ENCODE peak calls at places on chromosomes 6 and 20, in nine cellular contexts. T, S, F, J, H, G, B, I and Y are unnamed samples.

GRCh38 chr6:168609026-168609685 is 168.2 kb downstream of the SMOC2 start:
- DNase-seq in T (no peak), S (no peak), F (no peak), J (no peak), H (no peak), G (no peak), B (no peak), I (no peak), Y (no peak)

GRCh38 chr6:5967594-5967993 is 39.1 kb downstream of the NRN1 start:
- DNase-seq in T (no peak), S (no peak), F (no peak), J (no peak), H (no peak), G (peak), B (no peak), I (no peak), Y (no peak)

GRCh38 chr20:32327087-32327681 is 30.9 kb upstream of the ASXL1 start:
- DNase-seq in T (no peak), S (no peak), F (no peak), J (no peak), H (no peak), G (no peak), B (peak), I (no peak), Y (no peak)

GRCh38 chr6:137968901-137969300 is 101.8 kb downstream of the TNFAIP3 start:
- DNase-seq in T (no peak), S (no peak), F (no peak), J (no peak), H (no peak), G (no peak), B (no peak), I (no peak), Y (no peak)

GRCh38 chr20:47230811-47231256 is 125.7 kb downstream of the ZMYND8 start:
- DNase-seq in T (no peak), S (no peak), F (no peak), J (no peak), H (no peak), G (no peak), B (no peak), I (no peak), Y (no peak)

GRCh38 chr20:4925842-4926530 is 75.3 kb downstream of the SLC23A2 start:
- DNase-seq in T (peak), S (peak), F (no peak), J (peak), H (peak), G (peak), B (peak), I (peak), Y (no peak)

GRCh38 chr6:163579880-163580295 is 165.4 kb downstream of the QKI start:
- DNase-seq in T (no peak), S (no peak), F (no peak), J (no peak), H (peak), G (peak), B (peak), I (no peak), Y (no peak)

GRCh38 chr6:156779206-156780116 is 2.3 kb downstream of the ARID1B start:
- DNase-seq in T (peak), S (peak), F (peak), J (peak), H (peak), G (no peak), B (no peak), I (peak), Y (peak)

GRCh38 chr6:159053781-159054398 is 9.1 kb upstream of the TAGAP start:
- DNase-seq in T (no peak), S (no peak), F (no peak), J (no peak), H (no peak), G (no peak), B (no peak), I (no peak), Y (no peak)

GRCh38 chr6:74720923-74721322 is 484.9 kb downstream of the COL12A1 start:
- DNase-seq in T (no peak), S (no peak), F (no peak), J (no peak), H (no peak), G (peak), B (no peak), I (no peak), Y (no peak)

GRCh38 chr6:31163922-31164321 is 5.5 kb downstream of the TCF19 start:
- DNase-seq in T (no peak), S (no peak), F (no peak), J (no peak), H (no peak), G (no peak), B (peak), I (no peak), Y (no peak)

GRCh38 chr20:12977634-12978394 is 31.0 kb upstream of the SPTLC3 start:
- DNase-seq in T (no peak), S (no peak), F (no peak), J (no peak), H (no peak), G (no peak), B (no peak), I (no peak), Y (no peak)

GRCh38 chr20:645318-646106 is 7.5 kb downstream of the SRXN1 start:
- DNase-seq in T (peak), S (peak), F (peak), J (peak), H (peak), G (peak), B (peak), I (peak), Y (peak)

GRCh38 chr6:22766979-22767378 is 197.6 kb downstream of the HDGFL1 start:
- DNase-seq in T (no peak), S (no peak), F (no peak), J (no peak), H (peak), G (peak), B (no peak), I (no peak), Y (no peak)

GRCh38 chr20:16675165-16675564 is 54.7 kb upstream of the SNRPB2 start:
- DNase-seq in T (no peak), S (no peak), F (no peak), J (no peak), H (no peak), G (no peak), B (no peak), I (no peak), Y (no peak)

GRCh38 chr6:35487653-35488516 is 9.0 kb downstream of the TEAD3 start:
- DNase-seq in T (peak), S (peak), F (no peak), J (no peak), H (no peak), G (peak), B (peak), I (peak), Y (no peak)

GRCh38 chr6:160051390-160051789 is 70.2 kb upstream of the SLC22A1 start:
- DNase-seq in T (no peak), S (no peak), F (no peak), J (no peak), H (no peak), G (no peak), B (no peak), I (no peak), Y (no peak)

GRCh38 chr6:67666177-67666964 is 968.7 kb upstream of the ADGRB3 start:
- DNase-seq in T (no peak), S (no peak), F (no peak), J (no peak), H (no peak), G (no peak), B (no peak), I (no peak), Y (no peak)

GRCh38 chr6:7060769-7061516 is 46.8 kb upstream of the RREB1 start:
- DNase-seq in T (no peak), S (no peak), F (no peak), J (no peak), H (no peak), G (peak), B (no peak), I (no peak), Y (no peak)

GRCh38 chr20:19582782-19583181 is 175.3 kb upstream of the RIN2 start:
- DNase-seq in T (no peak), S (no peak), F (no peak), J (no peak), H (no peak), G (no peak), B (no peak), I (no peak), Y (no peak)

GRCh38 chr6:1363729-1364572 is 25.4 kb upstream of the FOXF2 start:
- DNase-seq in T (no peak), S (no peak), F (no peak), J (peak), H (peak), G (peak), B (peak), I (peak), Y (no peak)

GRCh38 chr6:159086033-159086618 is 41.3 kb upstream of the TAGAP start:
- DNase-seq in T (no peak), S (no peak), F (no peak), J (no peak), H (no peak), G (no peak), B (no peak), I (no peak), Y (no peak)

GRCh38 chr6:158869010-158869603 is 49.9 kb upstream of the EZR start:
- DNase-seq in T (no peak), S (no peak), F (peak), J (no peak), H (peak), G (peak), B (no peak), I (no peak), Y (no peak)

GRCh38 chr6:14511192-14511591 is 393.6 kb downstream of the CD83 start:
- DNase-seq in T (no peak), S (no peak), F (no peak), J (no peak), H (no peak), G (no peak), B (no peak), I (no peak), Y (no peak)

GRCh38 chr6:24540197-24540596 is 45.4 kb downstream of the ALDH5A1 start:
- DNase-seq in T (no peak), S (no peak), F (no peak), J (no peak), H (no peak), G (peak), B (no peak), I (no peak), Y (no peak)

GRCh38 chr6:109024784-109025183 is 69.9 kb downstream of the SESN1 start:
- DNase-seq in T (no peak), S (no peak), F (no peak), J (no peak), H (no peak), G (no peak), B (no peak), I (peak), Y (no peak)
- TF ChIP-seq CTCF in T (no peak), S (no peak), F (no peak), J (no peak), H (no peak), G (no peak), B (no peak), I (no peak), Y (no peak)

GRCh38 chr6:111769365-111770127 is 103.7 kb downstream of the FYN start:
- DNase-seq in T (no peak), S (no peak), F (no peak), J (no peak), H (no peak), G (no peak), B (peak), I (no peak), Y (no peak)

GRCh38 chr6:111772274-111772780 is 100.9 kb downstream of the FYN start:
- DNase-seq in T (no peak), S (no peak), F (no peak), J (no peak), H (no peak), G (no peak), B (no peak), I (no peak), Y (no peak)

GRCh38 chr6:111771084-111771411 is 102.2 kb downstream of the FYN start:
- DNase-seq in T (no peak), S (no peak), F (no peak), J (no peak), H (no peak), G (no peak), B (no peak), I (no peak), Y (no peak)

GRCh38 chr6:111771629-111772028 is 101.6 kb downstream of the FYN start:
- DNase-seq in T (no peak), S (no peak), F (no peak), J (no peak), H (no peak), G (no peak), B (no peak), I (no peak), Y (no peak)

DNA sequence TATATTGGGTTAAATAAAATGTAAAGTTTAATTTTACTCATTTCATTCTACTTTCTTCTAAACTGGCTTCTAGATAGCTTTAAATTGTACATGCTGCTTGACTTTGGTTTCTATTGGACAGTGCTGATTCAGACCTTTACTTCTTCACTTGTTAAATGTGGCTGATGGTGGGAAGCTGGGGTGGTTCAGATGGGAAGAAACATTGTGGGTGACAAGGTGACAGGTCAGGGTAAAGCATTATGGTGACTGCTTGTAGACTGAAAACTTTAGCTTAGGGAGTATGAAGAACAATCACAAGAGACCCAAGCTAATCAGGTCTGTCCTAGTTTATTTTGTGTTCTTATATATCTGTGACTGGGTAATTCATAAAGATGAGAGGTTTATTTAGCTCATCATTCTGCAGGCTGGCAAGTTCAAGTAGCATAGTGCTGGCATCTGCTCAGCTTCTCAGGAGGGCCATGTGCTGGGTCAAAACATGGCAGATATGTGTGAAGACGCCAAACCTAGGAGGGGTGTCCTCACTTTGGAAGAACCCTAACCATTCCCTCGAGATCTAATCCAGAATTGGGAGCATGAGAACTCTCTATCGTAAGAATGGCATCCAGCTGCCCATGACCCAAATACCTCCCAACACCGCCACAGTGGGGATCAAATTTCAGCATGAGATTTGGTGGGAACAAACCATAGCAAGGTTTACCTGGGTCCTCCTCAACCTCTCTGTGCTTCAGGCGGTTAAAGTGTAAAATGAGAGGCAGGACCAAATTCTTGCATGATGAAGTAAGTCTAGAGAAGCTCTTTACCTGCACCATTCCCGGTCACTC is 102.8 kb downstream of the FYN start:
- DNase-seq in T (no peak), S (no peak), F (no peak), J (no peak), H (no peak), G (no peak), B (no peak), I (no peak), Y (no peak)
- H3K27ac ChIP-seq in T (no peak), S (no peak), F (peak), J (no peak), H (no peak), G (no peak), B (no peak), I (peak), Y (no peak)

DNA sequence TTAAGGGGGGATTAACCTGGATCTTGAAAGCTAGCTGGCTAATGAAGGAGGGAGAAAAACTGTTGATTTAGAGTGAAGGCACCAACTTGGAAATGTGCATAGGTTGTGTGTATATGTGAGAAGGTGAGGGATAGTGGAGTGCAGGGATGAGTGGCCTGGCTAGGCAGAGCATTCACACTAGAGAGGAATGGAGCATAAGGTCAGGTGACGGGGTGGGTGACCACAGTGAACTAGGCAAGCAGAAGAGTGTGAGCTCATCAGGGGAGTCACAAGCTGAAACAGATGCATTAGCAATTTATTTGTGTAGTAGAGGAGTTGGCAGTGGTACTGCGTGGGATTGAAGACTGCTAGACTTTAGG is 10.5 kb downstream of the ANKRD66 start:
- DNase-seq in T (no peak), S (no peak), F (no peak), J (no peak), H (no peak), G (no peak), B (no peak), I (no peak), Y (peak)
- TF ChIP-seq CTCF in T (no peak), S (no peak), F (no peak), J (no peak), H (no peak), G (no peak), B (no peak), I (no peak), Y (no peak)

DNA sequence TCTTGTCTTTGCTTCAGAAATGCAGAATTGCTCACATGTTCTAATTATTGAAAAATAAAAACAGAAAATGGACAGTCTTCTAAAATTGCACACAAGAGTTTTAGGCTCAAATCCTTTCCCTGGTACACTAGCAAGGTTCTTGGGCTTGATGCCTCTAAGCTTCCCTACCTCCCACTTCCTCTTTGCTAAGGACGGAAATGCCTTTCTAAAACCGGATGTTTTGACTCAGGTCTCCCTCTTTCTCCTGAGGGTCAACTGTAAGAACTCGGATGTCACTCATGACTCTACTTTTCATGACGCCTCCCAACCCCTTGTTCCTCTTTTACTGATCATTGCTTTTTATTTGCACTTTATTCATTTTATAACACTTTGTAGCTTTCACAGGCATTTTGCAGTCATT is 613.5 kb downstream of the C6orf118 start:
- DNase-seq in T (no peak), S (no peak), F (no peak), J (no peak), H (no peak), G (no peak), B (no peak), I (no peak), Y (no peak)
- H3K27ac ChIP-seq in T (no peak), S (no peak), F (no peak), J (no peak), H (no peak), G (no peak), B (no peak), I (no peak), Y (no peak)

GRCh38 chr6:132734694-132735236 is 20.9 kb upstream of the VNN1 start:
- DNase-seq in T (no peak), S (no peak), F (no peak), J (no peak), H (peak), G (peak), B (peak), I (no peak), Y (no peak)
- TF ChIP-seq CTCF in T (peak), S (no peak), F (no peak), J (peak), H (peak), G (peak), B (peak), I (no peak), Y (no peak)